ENCODE peak calls at places on chromosomes 2 and 18, in ten cellular contexts. A, D, X, W, L, Z, H, G, C and K are unnamed samples.

GRCh38 chr18:427005-427404 is 73.5 kb downstream of the COLEC12 start:
- DNase-seq in D (no peak), W (peak), L (no peak), G (no peak), X (no peak), C (peak), Z (no peak), A (peak), H (no peak), K (no peak)

GRCh38 chr2:73985318-73986084 is 791 bp downstream of the TET3 start:
- DNase-seq in C (peak), L (peak), H (no peak), G (peak), A (no peak), Z (peak), W (no peak), X (no peak), D (no peak), K (no peak)

GRCh38 chr2:28316546-28317335 is 75.9 kb upstream of the FOSL2 start:
- DNase-seq in L (no peak), H (no peak), W (no peak), G (no peak), D (no peak), Z (no peak), X (no peak), C (no peak), A (no peak), K (no peak)

GRCh38 chr2:235594041-235594440 is 100.2 kb downstream of the AGAP1 start:
- DNase-seq in A (peak), L (no peak), C (peak), H (peak), W (peak), G (peak), X (no peak), D (peak), Z (no peak), K (peak)

GRCh38 chr18:616380-616995 is 19.7 kb downstream of the CLUL1 start:
- DNase-seq in D (peak), Z (no peak), G (peak), X (no peak), H (peak), W (peak), C (peak), A (peak), L (no peak), K (no peak)

GRCh38 chr2:165675551-165675968 is 118.5 kb downstream of the GALNT3 start:
- DNase-seq in D (peak), L (no peak), Z (no peak), X (no peak), H (no peak), A (no peak), C (no peak), W (peak), G (no peak), K (no peak)

GRCh38 chr2:232993231-232993821 is 19.7 kb downstream of the NGEF start:
- DNase-seq in X (no peak), D (peak), Z (no peak), H (no peak), G (peak), W (peak), C (no peak), L (no peak), A (no peak), K (no peak)

GRCh38 chr2:188695953-188696352 is 278.2 kb upstream of the COL3A1 start:
- DNase-seq in W (peak), H (no peak), A (peak), Z (no peak), G (no peak), L (no peak), D (peak), X (no peak), C (no peak), K (peak)

GRCh38 chr2:105803773-105804172 is 59.1 kb downstream of the NCK2 start:
- DNase-seq in X (no peak), C (no peak), D (peak), L (no peak), G (peak), Z (no peak), A (no peak), W (peak), H (peak), K (no peak)